ENCODE peak calls at places on chromosomes 5 and 9, in four cellular contexts. Z, B, V and P are unnamed samples.

GRCh38 chr5:67377651-67378050 is 181.1 kb upstream of the CD180 start:
- DNase-seq in B (no peak), Z (no peak), V (no peak), P (no peak)

GRCh38 chr5:179225387-179225786 is 119.9 kb downstream of the ADAMTS2 start:
- DNase-seq in B (no peak), Z (peak; percentile 25), V (no peak), P (no peak)

GRCh38 chr9:127554966-127555829 is 56.9 kb upstream of the STXBP1 start:
- DNase-seq in Z (no peak), V (no peak), B (no peak), P (no peak)

GRCh38 chr5:16615737-16616535 is 861 bp downstream of the RETREG1 start:
- DNase-seq in Z (no peak), V (no peak), B (no peak), P (no peak)

GRCh38 chr9:76419782-76420380 is 25.7 kb upstream of the RFK start:
- DNase-seq in Z (no peak), B (no peak), V (no peak), P (no peak)

GRCh38 chr5:116023619-116024018 is 8.7 kb upstream of the ARL14EPL start:
- DNase-seq in Z (no peak), B (no peak), V (no peak), P (no peak)

GRCh38 chr5:5141011-5141599 is 975 bp downstream of the ADAMTS16 start:
- DNase-seq in Z (no peak), V (no peak), B (no peak), P (no peak)

GRCh38 chr9:90022474-90022873 is 417.7 kb downstream of the GADD45G start:
- DNase-seq in B (no peak), V (no peak), Z (no peak), P (no peak)

GRCh38 chr5:176620333-176620981 is 9.9 kb downstream of the SNCB start:
- DNase-seq in Z (no peak), V (no peak), B (no peak), P (no peak)

GRCh38 chr9:110142868-110143866 is 64.8 kb downstream of the C9orf152 start:
- DNase-seq in B (no peak), Z (no peak), V (no peak), P (no peak)

GRCh38 chr9:108746864-108747263 is 108.9 kb downstream of the ACTL7B start:
- DNase-seq in B (no peak), Z (no peak), V (no peak), P (no peak)

GRCh38 chr9:73753171-73753570 is 601.5 kb downstream of the ANXA1 start:
- DNase-seq in B (no peak), V (no peak), Z (no peak), P (no peak)

GRCh38 chr9:131739192-131739961 is 499 bp downstream of the RAPGEF1 start:
- DNase-seq in V (no peak), B (no peak), Z (peak; percentile 77), P (no peak)

GRCh38 chr5:143134269-143134668 is 269.2 kb downstream of the NR3C1 start:
- DNase-seq in V (no peak), B (peak; percentile 44), Z (no peak), P (no peak)

GRCh38 chr5:179137001-179137642 is 76.9 kb downstream of the ZNF354C start:
- DNase-seq in V (no peak), Z (peak; percentile 13), B (no peak), P (no peak)

GRCh38 chr9:93112864-93113389 is 16.9 kb downstream of the CARD19 start:
- DNase-seq in B (no peak), Z (peak; percentile 37), V (no peak), P (no peak)

GRCh38 chr9:114321759-114322158 is 1.1 kb upstream of the ORM1 start:
- DNase-seq in Z (no peak), B (peak; percentile 78), V (no peak), P (no peak)

GRCh38 chr5:131548190-131548589 is 86.8 kb downstream of the RAPGEF6 start:
- DNase-seq in Z (no peak), V (no peak), B (no peak), P (no peak)

GRCh38 chr9:7536310-7536939 is 263.2 kb downstream of the DMAC1 start:
- DNase-seq in V (peak; percentile 33), B (peak; percentile 56), Z (no peak), P (no peak)

GRCh38 chr5:88251048-88251711 is 17.5 kb downstream of the TMEM161B start:
- DNase-seq in Z (no peak), B (peak; percentile 52), V (no peak), P (no peak)

GRCh38 chr5:54363669-54364068 is 53.3 kb upstream of the ARL15 start:
- DNase-seq in V (no peak), B (no peak), Z (no peak), P (no peak)
- H3K4me1 ChIP-seq in V (no peaks in the 10 kb centered on the region), B (peaks cover 4% of the 10 kb centered on the region), Z (no peaks in the 10 kb centered on the region), P (no peaks in the 10 kb centered on the region)

GRCh38 chr5:96812851-96813250 is 5.1 kb upstream of the ERAP1 start:
- DNase-seq in B (no peak), Z (no peak), V (no peak), P (no peak)

GRCh38 chr5:96808541-96808828 is 740 bp upstream of the ERAP1 start:
- DNase-seq in Z (no peak), V (no peak), B (no peak), P (no peak)

GRCh38 chr5:96809898-96810297 is 2.2 kb upstream of the ERAP1 start:
- DNase-seq in Z (no peak), V (no peak), B (no peak), P (no peak)

GRCh38 chr5:96808868-96809558 is 1.3 kb upstream of the ERAP1 start:
- DNase-seq in V (no peak), B (no peak), Z (no peak), P (no peak)

GRCh38 chr5:96807099-96807654 is 568 bp downstream of the ERAP1 start:
- DNase-seq in B (peak; percentile 53), V (peak; percentile 69), Z (peak; percentile 92), P (peak; percentile 10)
- TF ChIP-seq POLR2A in B (peak; percentile 56), V (no peak), Z (no peak), P (no peak)

GRCh38 chr5:68710514-68710913 is 383.3 kb upstream of the SLC30A5 start:
- DNase-seq in Z (no peak), V (no peak), B (no peak), P (no peak)
- H3K4me3 ChIP-seq in Z (no peak overlapping the region), V (no peak overlapping the region), B (no peak overlapping the region), P (no peak overlapping the region)

DNA sequence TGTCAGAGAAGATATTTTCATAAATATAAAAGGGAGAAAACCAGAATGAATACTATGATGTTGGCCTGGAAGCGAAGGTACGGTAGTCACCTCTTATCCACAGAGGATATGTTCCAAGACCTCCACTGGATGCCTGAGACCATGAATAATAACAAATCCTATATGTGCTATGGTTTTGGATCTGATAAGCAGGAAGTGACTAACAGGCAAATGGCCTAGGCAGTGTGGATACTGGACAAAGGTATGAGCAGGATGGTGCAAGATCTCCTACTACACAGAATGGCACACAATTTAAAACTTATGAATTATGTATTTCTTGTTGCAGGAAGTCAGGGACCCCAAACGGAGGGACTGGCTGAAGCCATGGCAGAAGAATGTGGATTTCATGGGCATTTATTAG is 48.2 kb downstream of the ADAMTS12 start:
- DNase-seq in B (peak; percentile 87), V (no peak), Z (no peak), P (no peak)
- H3K4me1 ChIP-seq in B (peaks cover 24% of the 10 kb centered on the region), V (no peaks in the 10 kb centered on the region), Z (no peaks in the 10 kb centered on the region), P (no peaks in the 10 kb centered on the region)

GRCh38 chr9:91162784-91163440 is 198.8 kb downstream of the AUH start:
- DNase-seq in B (no peak), V (no peak), Z (peak; percentile 70), P (no peak)
- TF ChIP-seq POLR2A in B (no peak), V (no peak), Z (no peak), P (no peak)

DNA sequence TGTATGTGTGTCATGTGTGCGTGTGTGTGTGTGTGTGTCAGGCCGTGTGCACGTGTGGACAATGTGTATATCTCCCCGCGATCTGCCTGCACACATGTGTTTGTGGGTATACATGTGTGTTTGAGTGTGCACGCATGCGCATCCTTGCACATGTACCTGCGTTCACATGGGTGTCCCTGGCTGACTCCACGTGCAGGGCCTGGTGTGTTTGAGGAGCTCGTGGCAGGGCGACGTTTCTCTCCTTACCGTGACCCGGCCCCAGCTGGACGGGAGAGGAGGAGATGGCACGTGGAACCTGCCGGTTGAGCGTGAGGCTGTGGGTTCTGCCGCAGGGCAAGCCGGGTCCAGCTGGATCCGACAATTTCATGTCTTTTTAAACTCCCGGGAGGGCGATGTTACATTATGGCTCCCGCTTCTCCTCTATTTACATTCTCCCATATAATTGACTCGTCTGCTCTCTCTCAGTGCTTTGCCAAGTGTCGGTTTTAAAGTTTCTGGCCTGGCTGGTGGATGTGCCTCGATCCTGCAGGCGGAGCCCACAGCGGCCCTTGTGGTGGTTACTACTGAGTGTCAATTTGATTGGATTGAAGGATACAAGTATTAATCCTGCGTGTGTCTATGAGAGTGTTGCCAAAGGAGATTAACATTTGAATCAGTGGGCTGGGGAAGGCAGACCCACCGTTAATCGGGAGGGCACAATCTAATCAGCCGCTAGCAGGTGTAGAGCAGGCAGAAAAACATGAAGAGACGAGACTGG is 5.9 kb downstream of the COL5A1 start:
- DNase-seq in Z (no peak), V (no peak), B (no peak), P (no peak)
- H3K4me3 ChIP-seq in Z (no peak overlapping the region), V (no peak overlapping the region), B (no peak overlapping the region), P (no peak overlapping the region)